ENCODE peak calls at places on chromosome 11, in seven cellular contexts. E is CD4-positive, alpha-beta memory T cell; J is fibroblast of lung; Y is WERI-Rb-1; T is psoas muscle; V is CD8-positive, alpha-beta T cell; F is kidney. L is an unnamed sample.

GRCh38 chr11:73237471-73238290 is 19.6 kb downstream of the P2RY2 start:
- DNase-seq in V (no peak), J (peak; percentile 24), E (no peak), F (peak; percentile 64), T (peak; percentile 84), Y (peak; percentile 32), L (no peak)

GRCh38 chr11:65562788-65563187 is 4.6 kb upstream of the LTBP3 start:
- DNase-seq in Y (no peak), T (no peak), J (no peak), E (no peak), V (no peak), F (no peak), L (no peak)

GRCh38 chr11:28834877-28835276 is 726.7 kb downstream of the METTL15 start:
- DNase-seq in V (no peak), E (no peak), T (no peak), F (no peak), Y (peak; percentile 73), J (peak; percentile 72), L (no peak)

GRCh38 chr11:12088047-12088481 is 22.3 kb upstream of the MICAL2 start:
- DNase-seq in J (peak; percentile 71), Y (peak; percentile 75), F (no peak), V (no peak), E (no peak), T (no peak), L (no peak)

GRCh38 chr11:112289588-112290461 is 29.2 kb upstream of the PLET1 start:
- DNase-seq in T (peak; percentile 87), F (peak; percentile 92), E (peak; percentile 86), Y (peak; percentile 78), J (peak; percentile 56), V (peak; percentile 62), L (peak; percentile 97)

GRCh38 chr11:92556435-92556834 is 331.8 kb downstream of the FAT3 start:
- DNase-seq in T (no peak), J (peak; percentile 55), F (no peak), V (no peak), Y (no peak), E (no peak), L (no peak)

GRCh38 chr11:2169626-2170570 is 1.7 kb downstream of the TH start:
- DNase-seq in E (no peak), T (no peak), Y (no peak), V (no peak), J (no peak), F (no peak), L (no peak)

GRCh38 chr11:122253541-122254317 is 137.7 kb upstream of the BLID start:
- DNase-seq in T (no peak), V (no peak), Y (no peak), J (peak; percentile 57), E (no peak), F (no peak), L (no peak)

GRCh38 chr11:123238297-123238696 is 43.2 kb upstream of the CLMP start:
- DNase-seq in T (peak; percentile 68), F (no peak), E (no peak), J (peak; percentile 97), V (no peak), Y (no peak), L (no peak)

GRCh38 chr11:79932612-79933011 is 491.8 kb upstream of the TENM4 start:
- DNase-seq in V (no peak), E (no peak), F (no peak), Y (no peak), T (no peak), J (no peak), L (no peak)

GRCh38 chr11:34594603-34595002 is 26.3 kb upstream of the EHF start:
- DNase-seq in J (no peak), E (no peak), Y (no peak), T (no peak), F (no peak), V (no peak), L (no peak)

GRCh38 chr11:81207421-81208054 is 1526.1 kb downstream of the FAM181B start:
- DNase-seq in V (no peak), E (no peak), Y (no peak), J (no peak), T (no peak), F (peak; percentile 47), L (no peak)

GRCh38 chr11:129530154-129530895 is 154.7 kb downstream of the BARX2 start:
- DNase-seq in E (no peak), V (no peak), Y (no peak), J (no peak), T (no peak), F (no peak), L (no peak)

GRCh38 chr11:9091044-9091936 is at the start of gene SCUBE2:
- DNase-seq in J (no peak), F (no peak), V (no peak), E (no peak), T (no peak), Y (no peak), L (peak; percentile 90)

GRCh38 chr11:70335511-70335910 is 62.8 kb upstream of the CTTN start:
- DNase-seq in T (no peak), Y (no peak), J (no peak), E (no peak), F (no peak), V (no peak), L (no peak)

GRCh38 chr11:100827934-100828661 is 141.0 kb downstream of the ARHGAP42 start:
- DNase-seq in J (peak; percentile 55), V (no peak), F (no peak), T (no peak), Y (peak; percentile 47), E (no peak), L (no peak)

GRCh38 chr11:117037279-117037951 is 60.8 kb downstream of the SIK3 start:
- DNase-seq in Y (no peak), F (no peak), T (no peak), V (no peak), E (peak; percentile 41), J (no peak), L (no peak)

GRCh38 chr11:2593393-2593950 is 106.3 kb downstream of the KCNQ1OT1 start:
- DNase-seq in Y (no peak), E (no peak), J (no peak), T (peak; percentile 7), F (peak; percentile 54), V (no peak), L (no peak)

GRCh38 chr11:16148301-16148787 is 208.0 kb downstream of the SOX6 start:
- DNase-seq in J (peak; percentile 27), V (no peak), F (no peak), Y (no peak), T (no peak), E (no peak), L (no peak)

GRCh38 chr11:79414644-79415317 is 26.0 kb downstream of the TENM4 start:
- DNase-seq in V (no peak), J (peak; percentile 83), E (no peak), F (peak; percentile 51), Y (no peak), T (peak; percentile 57), L (no peak)

GRCh38 chr11:106424111-106424510 is 346.6 kb downstream of the AASDHPPT start:
- DNase-seq in E (no peak), Y (no peak), F (no peak), T (no peak), J (peak; percentile 78), V (no peak), L (no peak)

GRCh38 chr11:96341237-96342130 is 1.5 kb downstream of the MAML2 start:
- DNase-seq in E (peak; percentile 70), T (peak; percentile 43), J (peak; percentile 70), Y (peak; percentile 57), F (peak; percentile 86), V (peak; percentile 47), L (peak; percentile 57)

GRCh38 chr11:44338721-44339529 is 29.0 kb upstream of the ALX4 start:
- DNase-seq in E (no peak), Y (no peak), T (no peak), J (no peak), F (no peak), V (no peak), L (peak; percentile 56)

GRCh38 chr11:62508336-62509058 is 38.1 kb downstream of the AHNAK start:
- DNase-seq in J (peak; percentile 49), T (peak; percentile 75), E (no peak), V (no peak), F (peak; percentile 93), Y (no peak), L (peak; percentile 86)
- H3K4me3 ChIP-seq in J (no peak overlapping the region), T (peak overlapping the region; percentile 52), E (no peak overlapping the region), V (no peak overlapping the region), F (peak overlapping the region; percentile 41), Y (no peak overlapping the region), L (no peak overlapping the region)

GRCh38 chr11:71470956-71471355 is 18.0 kb downstream of the NADSYN1 start:
- DNase-seq in J (no peak), F (no peak), T (no peak), E (no peak), V (no peak), Y (no peak), L (no peak)
- H3K36me3 ChIP-seq in J (peaks cover 16% of the 10 kb centered on the region), F (peaks cover 22% of the 10 kb centered on the region), T (peaks cover 63% of the 10 kb centered on the region), E (peaks cover 57% of the 10 kb centered on the region), V (peaks cover 38% of the 10 kb centered on the region), Y (peaks cover 12% of the 10 kb centered on the region), L (no peaks in the 10 kb centered on the region)

DNA sequence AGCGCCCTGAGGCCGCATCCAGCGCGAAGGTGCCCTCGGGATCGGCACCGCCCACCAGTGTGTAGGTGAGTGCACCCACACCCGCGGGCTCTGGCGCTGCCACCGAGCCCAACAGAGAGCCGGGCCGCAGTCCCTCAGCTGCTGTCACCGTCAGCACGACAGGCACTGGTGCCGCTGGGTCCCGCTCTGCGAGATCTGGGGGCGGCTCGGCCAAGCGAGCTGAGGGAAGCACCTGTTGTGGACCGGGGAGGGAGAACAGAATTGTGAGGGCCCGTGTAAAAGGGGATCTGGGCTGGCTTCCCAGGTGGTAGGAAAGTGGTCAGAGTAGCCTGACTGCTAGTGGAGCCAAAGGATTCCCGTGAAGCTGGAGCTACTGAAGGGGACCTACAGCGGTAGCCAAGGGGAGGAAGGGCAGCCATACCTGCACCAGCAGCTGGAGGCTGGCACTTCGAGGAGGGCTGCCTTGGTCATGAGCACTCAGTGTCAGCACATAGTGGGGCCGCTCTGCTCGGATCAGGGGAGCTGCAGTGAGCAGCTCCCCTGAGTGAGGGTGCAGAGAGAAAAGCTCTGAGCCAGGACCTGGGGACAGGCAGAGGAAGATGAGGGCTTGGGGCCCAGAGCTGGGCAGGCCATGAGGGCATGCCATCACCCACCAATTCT is 11.5 kb upstream of the TPP1 start:
- DNase-seq in T (no peak), V (no peak), E (no peak), Y (no peak), F (peak; percentile 43), J (no peak), L (no peak)
- H3K4me3 ChIP-seq in T (no peak overlapping the region), V (no peak overlapping the region), E (no peak overlapping the region), Y (no peak overlapping the region), F (peak overlapping the region; percentile 37), J (no peak overlapping the region), L (peak overlapping the region; percentile 51)

GRCh38 chr11:19810852-19811251 is 98.2 kb downstream of the NAV2 start:
- DNase-seq in J (no peak), V (no peak), Y (no peak), T (no peak), F (no peak), E (no peak), L (no peak)

GRCh38 chr11:19812096-19812495 is 99.5 kb downstream of the NAV2 start:
- DNase-seq in T (no peak), Y (no peak), F (no peak), V (no peak), E (no peak), J (no peak), L (no peak)

GRCh38 chr11:19812710-19813109 is 100.1 kb downstream of the NAV2 start:
- DNase-seq in J (peak; percentile 26), E (no peak), V (no peak), Y (no peak), T (no peak), F (no peak), L (no peak)

GRCh38 chr11:19813158-19813879 is 100.7 kb downstream of the NAV2 start:
- DNase-seq in F (no peak), Y (no peak), V (no peak), J (no peak), T (no peak), E (no peak), L (no peak)

GRCh38 chr11:19811391-19811790 is 98.8 kb downstream of the NAV2 start:
- DNase-seq in Y (no peak), F (no peak), V (no peak), E (no peak), T (no peak), J (no peak), L (no peak)
- H3K36me3 ChIP-seq in Y (no peaks in the 10 kb centered on the region), F (no peaks in the 10 kb centered on the region), V (no peaks in the 10 kb centered on the region), E (no peaks in the 10 kb centered on the region), T (no peaks in the 10 kb centered on the region), J (no peaks in the 10 kb centered on the region), L (no peaks in the 10 kb centered on the region)